ENCODE peak calls at places on chromosomes 6 and 20, in eight cellular contexts. Q, F, K, N, E, Y, T and X are unnamed samples.

GRCh38 chr20:11511816-11512215 is 405.9 kb upstream of the BTBD3 start:
- DNase-seq in Q (peak; percentile 28), F (no peak), K (no peak), N (no peak), E (no peak), Y (no peak), T (no peak), X (no peak)

GRCh38 chr6:114342826-114343781 is at the start of gene HS3ST5:
- DNase-seq in Q (no peak), F (no peak), K (no peak), N (peak; percentile 74), E (no peak), Y (peak; percentile 36), T (peak; percentile 91), X (peak; percentile 80)

GRCh38 chr6:160455484-160456213 is 107.5 kb downstream of the SLC22A3 start:
- DNase-seq in Q (peak; percentile 78), F (peak; percentile 46), K (peak; percentile 74), N (peak; percentile 60), E (peak; percentile 51), Y (peak; percentile 5), T (peak; percentile 79), X (peak; percentile 81)

GRCh38 chr6:144294016-144294415 is 8.9 kb downstream of the UTRN start:
- DNase-seq in Q (peak; percentile 95), F (no peak), K (no peak), N (no peak), E (no peak), Y (no peak), T (no peak), X (no peak)

GRCh38 chr6:132020138-132020551 is 69.0 kb upstream of the CCN2 start:
- DNase-seq in Q (peak; percentile 35), F (no peak), K (no peak), N (no peak), E (no peak), Y (no peak), T (no peak), X (no peak)

GRCh38 chr20:18638768-18639167 is 50.9 kb downstream of the DTD1 start:
- DNase-seq in Q (no peak), F (no peak), K (no peak), N (no peak), E (no peak), Y (no peak), T (no peak), X (no peak)

GRCh38 chr20:11851646-11852045 is 66.0 kb upstream of the BTBD3 start:
- DNase-seq in Q (no peak), F (no peak), K (no peak), N (no peak), E (no peak), Y (no peak), T (no peak), X (no peak)

GRCh38 chr6:13496508-13497180 is 9.2 kb upstream of the GFOD1 start:
- DNase-seq in Q (peak; percentile 41), F (no peak), K (no peak), N (no peak), E (no peak), Y (no peak), T (no peak), X (no peak)

GRCh38 chr6:122049341-122049740 is 350.1 kb upstream of the HSF2 start:
- DNase-seq in Q (no peak), F (no peak), K (no peak), N (no peak), E (no peak), Y (no peak), T (peak; percentile 18), X (no peak)

GRCh38 chr6:157825243-157825904 is 2.3 kb downstream of the SNX9 start:
- DNase-seq in Q (peak; percentile 41), F (no peak), K (no peak), N (no peak), E (no peak), Y (no peak), T (no peak), X (no peak)

GRCh38 chr6:73746776-73747175 is 50.8 kb downstream of the CD109 start:
- DNase-seq in Q (peak; percentile 56), F (no peak), K (no peak), N (no peak), E (no peak), Y (no peak), T (no peak), X (no peak)

GRCh38 chr20:63416109-63416430 is 54.9 kb upstream of the CHRNA4 start:
- DNase-seq in Q (no peak), F (no peak), K (no peak), N (no peak), E (no peak), Y (no peak), T (no peak), X (no peak)

GRCh38 chr20:3801846-3802245 is 5.7 kb downstream of the CDC25B start:
- DNase-seq in Q (no peak), F (no peak), K (no peak), N (no peak), E (no peak), Y (no peak), T (no peak), X (no peak)

GRCh38 chr20:45337367-45338120 is 10.7 kb downstream of the SDC4 start:
- DNase-seq in Q (peak; percentile 90), F (no peak), K (no peak), N (peak; percentile 46), E (no peak), Y (no peak), T (no peak), X (no peak)

GRCh38 chr20:25323486-25324246 is 67.0 kb downstream of the ABHD12 start:
- DNase-seq in Q (no peak), F (no peak), K (no peak), N (no peak), E (no peak), Y (no peak), T (no peak), X (no peak)

GRCh38 chr6:112232845-112233256 is 21.5 kb downstream of the LAMA4 start:
- DNase-seq in Q (peak; percentile 98), F (no peak), K (no peak), N (no peak), E (no peak), Y (no peak), T (no peak), X (no peak)

GRCh38 chr20:49284818-49285217 is 7.0 kb upstream of the ZNFX1 start:
- DNase-seq in Q (no peak), F (no peak), K (no peak), N (no peak), E (no peak), Y (no peak), T (no peak), X (no peak)

GRCh38 chr6:53922571-53922981 is 127.8 kb downstream of the LRRC1 start:
- DNase-seq in Q (no peak), F (no peak), K (no peak), N (no peak), E (no peak), Y (no peak), T (no peak), X (no peak)

GRCh38 chr20:3648941-3649340 is 14.3 kb downstream of the GFRA4 start:
- DNase-seq in Q (no peak), F (no peak), K (no peak), N (no peak), E (no peak), Y (no peak), T (no peak), X (no peak)

GRCh38 chr6:157760589-157761330 is 62.3 kb upstream of the SNX9 start:
- DNase-seq in Q (peak; percentile 96), F (no peak), K (no peak), N (no peak), E (no peak), Y (no peak), T (no peak), X (no peak)

GRCh38 chr6:135285165-135285564 is 104.1 kb downstream of the MYB start:
- DNase-seq in Q (no peak), F (no peak), K (no peak), N (no peak), E (no peak), Y (no peak), T (no peak), X (no peak)

GRCh38 chr20:21615617-21616080 is 89.8 kb upstream of the PAX1 start:
- DNase-seq in Q (peak; percentile 54), F (peak; percentile 9), K (peak; percentile 73), N (peak; percentile 86), E (no peak), Y (peak; percentile 10), T (peak; percentile 81), X (peak; percentile 85)

GRCh38 chr6:44355640-44356039 is 13.2 kb downstream of the SPATS1 start:
- DNase-seq in Q (no peak), F (no peak), K (no peak), N (no peak), E (no peak), Y (no peak), T (no peak), X (no peak)

GRCh38 chr6:24340998-24341934 is 16.6 kb downstream of the DCDC2 start:
- DNase-seq in Q (peak; percentile 2), F (no peak), K (no peak), N (no peak), E (no peak), Y (no peak), T (no peak), X (no peak)

GRCh38 chr6:113758725-113759576 is 98.2 kb upstream of the MARCKS start:
- DNase-seq in Q (peak; percentile 12), F (no peak), K (no peak), N (no peak), E (no peak), Y (no peak), T (no peak), X (no peak)

GRCh38 chr6:165695736-165696515 is 32.9 kb upstream of the PDE10A start:
- DNase-seq in Q (no peak), F (no peak), K (no peak), N (no peak), E (no peak), Y (no peak), T (no peak), X (no peak)

GRCh38 chr6:131924881-131925474 is 26.2 kb downstream of the CCN2 start:
- DNase-seq in Q (peak; percentile 76), F (no peak), K (no peak), N (no peak), E (no peak), Y (no peak), T (no peak), X (no peak)

GRCh38 chr20:46400828-46401477 is 5.5 kb downstream of the ELMO2 start:
- DNase-seq in Q (peak; percentile 59), F (no peak), K (peak; percentile 63), N (no peak), E (no peak), Y (no peak), T (no peak), X (no peak)

GRCh38 chr6:47134476-47135189 is 92.5 kb upstream of the ADGRF1 start:
- DNase-seq in Q (peak; percentile 96), F (no peak), K (no peak), N (no peak), E (no peak), Y (no peak), T (no peak), X (no peak)